ENCODE peak calls at places on chromosomes 12 and 14, in nine cellular contexts. O, M, K, P, D, E, Y, J and F are unnamed samples.

GRCh38 chr12:43287991-43288390 is 264.0 kb downstream of the ADAMTS20 start:
- DNase-seq in O (no peak), M (no peak), K (no peak), P (peak; percentile 35), D (no peak), E (no peak), Y (no peak), J (no peak), F (no peak)

GRCh38 chr12:80154261-80154660 is 54.9 kb downstream of the OTOGL start:
- DNase-seq in O (no peak), M (no peak), K (no peak), P (peak; percentile 28), D (peak; percentile 26), E (no peak), Y (no peak), J (no peak), F (peak; percentile 46)

GRCh38 chr12:2288875-2289274 is 236.1 kb downstream of the CACNA1C start:
- DNase-seq in O (no peak), M (no peak), K (no peak), P (no peak), D (no peak), E (no peak), Y (no peak), J (no peak), F (no peak)

GRCh38 chr12:78220811-78221210 is 390.1 kb downstream of the NAV3 start:
- DNase-seq in O (no peak), M (no peak), K (no peak), P (no peak), D (no peak), E (no peak), Y (no peak), J (no peak), F (no peak)

GRCh38 chr12:71440393-71441349 is 1.1 kb downstream of the LGR5 start:
- DNase-seq in O (no peak), M (no peak), K (no peak), P (no peak), D (peak; percentile 3), E (no peak), Y (no peak), J (no peak), F (peak; percentile 42)

GRCh38 chr14:73753887-73754880 is 40.0 kb upstream of the PNMA1 start:
- DNase-seq in O (peak; percentile 32), M (no peak), K (no peak), P (peak; percentile 81), D (no peak), E (no peak), Y (no peak), J (peak; percentile 75), F (no peak)

GRCh38 chr12:56933826-56934625 is at the start of gene SDR9C7:
- DNase-seq in O (no peak), M (no peak), K (no peak), P (no peak), D (no peak), E (no peak), Y (no peak), J (no peak), F (no peak)

GRCh38 chr12:94267530-94267877 is 119.1 kb downstream of the PLXNC1 start:
- DNase-seq in O (no peak), M (no peak), K (no peak), P (no peak), D (no peak), E (no peak), Y (no peak), J (no peak), F (no peak)

GRCh38 chr12:18454330-18454729 is 193.0 kb downstream of the PIK3C2G start:
- DNase-seq in O (no peak), M (no peak), K (no peak), P (no peak), D (no peak), E (no peak), Y (no peak), J (no peak), F (no peak)

GRCh38 chr14:51129130-51129529 is 34.2 kb upstream of the TRIM9 start:
- DNase-seq in O (no peak), M (no peak), K (no peak), P (no peak), D (no peak), E (no peak), Y (no peak), J (no peak), F (no peak)

GRCh38 chr14:103704708-103705107 is 10.5 kb downstream of the XRCC3 start:
- DNase-seq in O (no peak), M (no peak), K (no peak), P (no peak), D (no peak), E (no peak), Y (no peak), J (no peak), F (no peak)

GRCh38 chr12:40688085-40688725 is 4.0 kb upstream of the CNTN1 start:
- DNase-seq in O (no peak), M (no peak), K (no peak), P (no peak), D (no peak), E (no peak), Y (no peak), J (no peak), F (no peak)

GRCh38 chr12:128140551-128140950 is 126.4 kb upstream of the TMEM132C start:
- DNase-seq in O (peak; percentile 11), M (no peak), K (no peak), P (peak; percentile 52), D (no peak), E (no peak), Y (no peak), J (no peak), F (no peak)